ENCODE peak calls at places on chromosomes 2 and 18, in seven cellular contexts. O, R, S, H, M, A and V are unnamed samples.

GRCh38 chr2:84991404-84992151 is 20.6 kb downstream of the KCMF1 start:
- DNase-seq in O (peak; percentile 80), R (no peak), S (no peak), H (no peak), M (no peak), A (no peak), V (no peak)

GRCh38 chr18:45340884-45341283 is 274.4 kb upstream of the SLC14A2 start:
- DNase-seq in O (peak; percentile 71), R (no peak), S (no peak), H (no peak), M (no peak), A (no peak), V (no peak)

GRCh38 chr2:175462246-175462645 is 280.7 kb upstream of the ATP5MC3 start:
- DNase-seq in O (no peak), R (no peak), S (no peak), H (no peak), M (no peak), A (no peak), V (no peak)

GRCh38 chr2:186098821-186099220 is 360.2 kb downstream of the FSIP2 start:
- DNase-seq in O (no peak), R (no peak), S (no peak), H (no peak), M (no peak), A (no peak), V (no peak)

GRCh38 chr2:121161272-121161671 is 123.7 kb downstream of the TFCP2L1 start:
- DNase-seq in O (no peak), R (no peak), S (no peak), H (no peak), M (no peak), A (no peak), V (no peak)

GRCh38 chr2:56505885-56506284 is 322.1 kb downstream of the CCDC85A start:
- DNase-seq in O (no peak), R (no peak), S (no peak), H (no peak), M (no peak), A (no peak), V (no peak)

GRCh38 chr18:45312727-45313126 is 302.5 kb upstream of the SLC14A2 start:
- DNase-seq in O (no peak), R (no peak), S (no peak), H (no peak), M (no peak), A (no peak), V (no peak)

GRCh38 chr18:35968278-35968880 is 4.1 kb upstream of the RMP24 start:
- DNase-seq in O (no peak), R (no peak), S (no peak), H (no peak), M (no peak), A (no peak), V (no peak)

GRCh38 chr2:190791347-190791982 is 89.2 kb upstream of the GLS start:
- DNase-seq in O (peak; percentile 63), R (no peak), S (no peak), H (no peak), M (no peak), A (no peak), V (no peak)

GRCh38 chr2:38775921-38776225 is 2.1 kb upstream of the GEMIN6 start:
- DNase-seq in O (no peak), R (no peak), S (no peak), H (no peak), M (no peak), A (no peak), V (no peak)

GRCh38 chr18:4286256-4286655 is 168.9 kb downstream of the DLGAP1 start:
- DNase-seq in O (no peak), R (no peak), S (no peak), H (no peak), M (no peak), A (no peak), V (no peak)

GRCh38 chr2:86314125-86314524 is 23.3 kb downstream of the REEP1 start:
- DNase-seq in O (no peak), R (no peak), S (no peak), H (no peak), M (peak; percentile 87), A (no peak), V (no peak)

GRCh38 chr18:70046207-70046606 is 98.5 kb upstream of the CD226 start:
- DNase-seq in O (no peak), R (no peak), S (no peak), H (no peak), M (no peak), A (no peak), V (no peak)

GRCh38 chr2:16126141-16126968 is 186.0 kb downstream of the MYCN start:
- DNase-seq in O (peak; percentile 8), R (no peak), S (no peak), H (no peak), M (no peak), A (no peak), V (no peak)

GRCh38 chr2:158056875-158057274 is 44.8 kb upstream of the UPP2 start:
- DNase-seq in O (no peak), R (no peak), S (no peak), H (no peak), M (no peak), A (no peak), V (no peak)

GRCh38 chr2:218898109-218898878 is 17.6 kb downstream of the WNT10A start:
- DNase-seq in O (peak; percentile 64), R (peak; percentile 54), S (no peak), H (peak; percentile 48), M (peak; percentile 79), A (peak; percentile 74), V (peak; percentile 64)

GRCh38 chr2:42928692-42929576 is 136.6 kb upstream of the HAAO start:
- DNase-seq in O (peak; percentile 19), R (no peak), S (no peak), H (no peak), M (no peak), A (no peak), V (peak; percentile 15)

GRCh38 chr2:177326591-177326990 is 62.1 kb upstream of the NFE2L2 start:
- DNase-seq in O (no peak), R (no peak), S (no peak), H (no peak), M (no peak), A (no peak), V (no peak)

GRCh38 chr18:69947361-69948106 is at the start of gene CD226:
- DNase-seq in O (no peak), R (no peak), S (no peak), H (no peak), M (no peak), A (peak; percentile 52), V (peak; percentile 78)

GRCh38 chr2:71935291-71935848 is 212.3 kb downstream of the CYP26B1 start:
- DNase-seq in O (no peak), R (no peak), S (no peak), H (peak; percentile 70), M (peak; percentile 91), A (no peak), V (no peak)

GRCh38 chr18:61764381-61764780 is 128.4 kb downstream of the RNF152 start:
- DNase-seq in O (no peak), R (no peak), S (no peak), H (no peak), M (no peak), A (no peak), V (no peak)

GRCh38 chr18:76433788-76434187 is 61.3 kb downstream of the ZNF516 start:
- DNase-seq in O (no peak), R (no peak), S (no peak), H (no peak), M (peak; percentile 50), A (no peak), V (no peak)

GRCh38 chr2:216006164-216006663 is 7.1 kb downstream of the MREG start:
- DNase-seq in O (peak; percentile 98), R (no peak), S (no peak), H (peak; percentile 49), M (no peak), A (no peak), V (no peak)
- H3K4me3 ChIP-seq in O (peak overlapping the region; percentile 44), R (no peak overlapping the region), S (no peak overlapping the region), H (no peak overlapping the region), M (no peak overlapping the region), A (peak overlapping the region; percentile 4), V (peak overlapping the region; percentile 47)

DNA sequence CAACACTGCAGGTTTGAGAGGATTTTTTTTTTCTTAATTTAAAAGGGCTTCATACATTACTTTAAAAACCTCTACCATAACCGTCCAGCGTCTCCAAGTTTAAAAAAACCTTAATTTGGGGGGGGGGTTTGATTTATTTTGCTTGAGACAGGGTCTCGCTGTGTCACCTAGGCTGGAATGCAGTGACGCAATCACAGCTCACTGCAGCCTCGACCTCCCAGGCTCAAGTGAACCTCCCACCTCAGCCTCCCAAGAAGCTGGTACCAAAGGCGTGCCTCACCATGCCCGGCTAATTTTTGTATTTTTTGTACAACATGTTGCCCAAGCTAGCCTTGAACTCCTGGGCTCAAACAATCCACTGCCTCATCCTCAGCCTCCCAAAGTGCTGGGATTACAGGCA is 36.9 kb downstream of the ADAM17 start:
- DNase-seq in O (no peak), R (no peak), S (no peak), H (no peak), M (no peak), A (no peak), V (no peak)
- H3K36me3 ChIP-seq in O (peaks cover 25% of the 10 kb centered on the region), R (peaks cover 42% of the 10 kb centered on the region), S (peaks cover 11% of the 10 kb centered on the region), H (no peaks in the 10 kb centered on the region), M (peaks cover 4% of the 10 kb centered on the region), A (peaks cover 31% of the 10 kb centered on the region), V (peaks cover 64% of the 10 kb centered on the region)

DNA sequence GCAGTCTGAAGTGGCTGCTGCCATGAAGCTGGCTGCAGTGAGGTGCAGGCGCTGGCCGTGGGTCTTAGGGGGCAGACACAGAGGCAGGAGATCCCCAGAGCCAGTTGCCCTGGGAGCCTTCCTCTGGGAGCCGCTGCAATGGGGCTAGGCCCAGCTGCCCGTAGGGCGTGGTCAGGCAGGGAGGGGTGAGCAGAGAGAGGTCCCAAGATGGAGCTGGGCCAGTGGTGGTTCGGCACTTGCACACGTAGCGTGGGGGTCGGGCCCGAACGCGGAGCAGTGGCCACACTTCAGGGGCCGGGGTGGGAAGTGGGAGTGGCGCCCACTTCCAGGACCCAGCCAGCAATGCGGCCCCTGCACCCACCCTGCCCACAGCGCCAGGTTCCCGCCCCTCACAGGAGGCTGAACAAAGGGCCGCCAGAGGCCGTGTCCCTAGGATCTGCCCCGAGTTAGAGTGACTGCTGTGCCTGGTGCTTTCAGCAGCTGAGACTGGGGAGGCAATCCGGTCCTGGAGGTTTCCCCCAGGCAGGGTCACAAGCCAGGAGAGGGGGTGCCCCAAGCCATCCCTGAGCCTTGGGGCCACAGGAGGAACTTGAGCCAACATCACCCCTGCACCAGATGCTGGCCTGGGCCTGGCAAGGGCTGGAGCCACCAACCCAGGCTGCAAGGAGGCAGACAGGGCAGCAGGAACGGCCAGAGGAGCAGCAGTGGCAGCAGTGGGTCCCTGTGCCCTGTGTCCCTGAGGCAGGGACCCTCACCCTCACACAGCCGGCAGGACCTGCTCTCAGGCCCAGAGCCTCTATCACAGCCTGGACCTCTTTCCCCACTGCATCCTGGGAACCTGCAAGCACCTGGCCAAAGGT is 21.3 kb upstream of the SP140L start:
- DNase-seq in O (no peak), R (no peak), S (no peak), H (no peak), M (no peak), A (no peak), V (no peak)
- H3K4me3 ChIP-seq in O (no peak overlapping the region), R (no peak overlapping the region), S (no peak overlapping the region), H (no peak overlapping the region), M (no peak overlapping the region), A (no peak overlapping the region), V (no peak overlapping the region)

DNA sequence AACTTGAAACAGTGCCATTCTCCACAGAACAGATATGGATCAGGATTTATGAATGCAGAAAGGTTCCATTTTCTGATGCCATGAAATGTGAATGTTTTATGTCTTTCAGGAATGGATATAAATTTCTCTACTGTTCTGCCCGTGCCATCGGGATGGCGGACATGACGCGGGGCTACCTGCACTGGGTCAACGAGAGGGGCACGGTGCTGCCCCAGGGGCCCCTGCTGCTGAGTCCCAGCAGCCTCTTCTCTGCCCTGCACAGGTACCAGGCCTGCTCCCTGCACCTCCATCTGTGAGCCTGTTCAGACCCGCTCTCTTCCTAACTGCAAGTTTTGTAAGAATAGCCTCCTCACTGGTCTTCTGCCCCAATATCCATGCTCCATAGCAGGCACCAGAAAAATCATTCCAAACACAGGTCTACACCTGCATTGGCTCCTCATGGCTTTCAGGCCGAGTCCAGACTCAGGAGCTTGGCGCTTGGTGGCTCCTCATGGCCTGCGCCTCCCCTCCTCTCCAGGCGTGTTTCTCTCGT is 68.6 kb downstream of the LPIN1 start:
- DNase-seq in O (no peak), R (no peak), S (no peak), H (no peak), M (no peak), A (no peak), V (no peak)
- H3K36me3 ChIP-seq in O (peaks cover 12% of the 10 kb centered on the region), R (peaks cover 47% of the 10 kb centered on the region), S (no peaks in the 10 kb centered on the region), H (no peaks in the 10 kb centered on the region), M (peaks cover 17% of the 10 kb centered on the region), A (peaks cover 45% of the 10 kb centered on the region), V (peaks cover 76% of the 10 kb centered on the region)